ENCODE peak calls at places on chromosomes 16 and 17, in seven cellular contexts. C is naive thymus-derived CD4-positive, alpha-beta T cell; Q is choroid plexus epithelial cell; M is AG09309; D is CD4-positive, alpha-beta memory T cell; O is H7; E is HFF-Myc. R is an unnamed sample.

GRCh38 chr16:86608301-86608747 is 30.0 kb downstream of the FOXL1 start:
- DNase-seq in O (no peak), Q (no peak), M (no peak), D (no peak), E (no peak), C (no peak), R (no peak)

GRCh38 chr17:28497931-28498330 is 8.2 kb upstream of the FOXN1 start:
- DNase-seq in M (no peak), O (peak), D (no peak), C (no peak), E (no peak), Q (no peak), R (no peak)

GRCh38 chr16:87816507-87817100 is 50.8 kb upstream of the KLHDC4 start:
- DNase-seq in E (no peak), D (no peak), M (no peak), C (no peak), O (no peak), Q (no peak), R (no peak)

GRCh38 chr16:46857261-46857962 is 26.4 kb upstream of the C16orf87 start:
- DNase-seq in M (no peak), O (peak), Q (peak), E (peak), C (no peak), D (no peak), R (peak)

GRCh38 chr17:61996916-61997605 is 68.0 kb downstream of the MED13 start:
- DNase-seq in D (no peak), M (no peak), Q (peak), E (no peak), C (no peak), O (no peak), R (no peak)

GRCh38 chr17:1217030-1217429 is 37.2 kb upstream of the ABR start:
- DNase-seq in C (no peak), M (no peak), D (no peak), E (no peak), O (no peak), Q (no peak), R (no peak)

GRCh38 chr17:2770129-2770528 is 20.7 kb upstream of the CCDC92B start:
- DNase-seq in E (no peak), O (no peak), D (no peak), Q (no peak), C (no peak), M (no peak), R (no peak)

GRCh38 chr17:50507871-50508572 is at the start of gene MYCBPAP:
- DNase-seq in O (peak), C (peak), Q (peak), D (peak), M (no peak), E (no peak), R (peak)

GRCh38 chr17:3639981-3640596 is 3.5 kb downstream of the CTNS start:
- DNase-seq in D (no peak), Q (peak), O (no peak), M (peak), C (no peak), E (peak), R (no peak)

GRCh38 chr16:24954137-24954536 is 61.0 kb downstream of the ARHGAP17 start:
- DNase-seq in M (no peak), Q (no peak), D (no peak), O (no peak), E (no peak), C (no peak), R (no peak)

GRCh38 chr17:82302991-82303943 is 14.1 kb downstream of the CD7 start:
- DNase-seq in D (peak), C (peak), O (peak), Q (no peak), E (no peak), M (no peak), R (no peak)

GRCh38 chr16:81485824-81486554 is 41.4 kb downstream of the CMIP start:
- DNase-seq in M (peak), Q (peak), E (no peak), O (no peak), C (no peak), D (no peak), R (no peak)

GRCh38 chr16:55447231-55447630 is 31.8 kb upstream of the MMP2 start:
- DNase-seq in Q (no peak), M (no peak), O (no peak), E (no peak), C (no peak), D (no peak), R (no peak)

GRCh38 chr17:74119960-74120359 is 83.5 kb upstream of the RPL38 start:
- DNase-seq in D (no peak), C (no peak), Q (no peak), O (no peak), E (no peak), M (no peak), R (no peak)

GRCh38 chr17:73199751-73200317 is 7.0 kb downstream of the COG1 start:
- DNase-seq in O (no peak), E (no peak), Q (no peak), D (no peak), M (no peak), C (no peak), R (no peak)

GRCh38 chr16:11183951-11184350 is 72.1 kb downstream of the SOCS1 start:
- DNase-seq in E (no peak), O (no peak), Q (no peak), C (no peak), M (no peak), D (no peak), R (no peak)

GRCh38 chr17:51154176-51154575 is 817 bp downstream of the NME1 start:
- DNase-seq in Q (peak), C (no peak), M (no peak), E (no peak), D (peak), O (peak), R (peak)

GRCh38 chr16:24255446-24256352 is at the start of gene CACNG3:
- DNase-seq in O (peak), M (no peak), Q (peak), E (no peak), C (peak), D (peak), R (peak)

GRCh38 chr16:74577882-74578366 is 29.0 kb downstream of the GLG1 start:
- DNase-seq in E (peak), Q (peak), O (no peak), C (no peak), D (no peak), M (peak), R (no peak)

GRCh38 chr16:57297856-57298255 is 13.4 kb upstream of the PLLP start:
- DNase-seq in E (no peak), M (no peak), D (peak), C (peak), Q (no peak), O (no peak), R (peak)

GRCh38 chr17:44197980-44198720 is 1.5 kb downstream of the ATXN7L3 start:
- DNase-seq in O (peak), Q (peak), D (peak), C (peak), M (no peak), E (no peak), R (no peak)

GRCh38 chr17:63124536-63124935 is 158.5 kb downstream of the TANC2 start:
- DNase-seq in D (no peak), O (no peak), C (no peak), E (no peak), M (no peak), Q (no peak), R (peak)

GRCh38 chr16:60031751-60032150 is 1297.6 kb upstream of the GOT2 start:
- DNase-seq in M (no peak), E (no peak), Q (peak), O (no peak), D (no peak), C (no peak), R (no peak)

GRCh38 chr16:30025156-30025555 is 2.2 kb downstream of the C16orf92 start:
- DNase-seq in E (no peak), M (no peak), Q (no peak), C (no peak), O (no peak), D (no peak), R (no peak)
- H3K4me3 ChIP-seq in E (no peak), M (no peak), Q (no peak), C (no peak), O (no peak), D (no peak), R (no peak)

GRCh38 chr16:8877894-8878522 is 4.1 kb upstream of the LITAFD start:
- DNase-seq in C (no peak), E (no peak), M (no peak), Q (no peak), O (peak), D (no peak), R (no peak)
- H3K4me3 ChIP-seq in C (no peak), E (no peak), M (no peak), Q (no peak), O (no peak), D (no peak), R (no peak)

DNA sequence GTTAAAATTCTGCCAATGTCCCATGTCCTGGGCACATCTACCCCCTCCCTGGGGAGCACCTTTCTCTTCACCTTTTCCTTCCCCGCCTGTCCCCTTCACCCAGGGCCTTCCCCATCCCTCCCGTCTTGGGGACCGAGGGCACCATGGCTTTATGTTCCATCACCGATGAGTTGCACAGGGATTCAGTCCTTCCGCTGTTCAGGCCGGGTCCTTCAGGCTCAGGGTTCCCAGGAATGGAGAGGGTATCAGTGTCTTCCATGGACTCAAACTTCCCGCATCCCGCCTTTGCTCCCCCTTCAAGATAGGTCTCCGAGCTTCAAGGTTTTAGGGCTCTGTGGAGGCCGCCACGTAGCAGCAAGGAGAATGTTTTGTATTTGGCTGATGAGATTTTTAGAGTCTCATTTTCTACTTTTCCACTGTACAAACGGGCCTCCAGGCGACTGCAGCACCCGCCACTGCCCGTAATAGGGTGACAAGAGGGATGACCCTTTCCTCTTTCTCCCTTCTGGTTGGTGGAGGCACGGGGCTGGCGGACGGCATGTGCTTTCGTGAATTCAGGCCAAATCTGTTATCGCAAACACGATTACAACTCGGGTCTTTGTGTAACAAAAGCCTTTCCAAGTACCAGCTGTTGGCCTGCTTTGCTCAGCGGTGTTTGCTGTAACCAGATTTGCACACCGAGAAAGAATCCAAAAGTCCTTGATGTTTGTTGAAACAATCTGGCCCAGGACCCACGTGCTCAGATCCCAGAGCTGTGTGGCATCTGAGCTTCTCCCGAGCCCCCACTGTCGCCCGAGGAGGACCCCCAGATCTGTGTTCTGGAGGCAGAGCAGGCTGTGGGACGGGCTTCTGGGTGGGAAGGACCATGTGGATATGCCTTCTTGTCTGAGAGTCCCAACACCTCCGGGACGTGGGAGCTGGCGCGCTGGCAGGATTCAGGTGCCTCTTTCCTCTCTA is 236.3 kb downstream of the SEC14L1 start:
- DNase-seq in C (no peak), E (no peak), Q (peak), D (no peak), M (no peak), O (no peak), R (no peak)
- H3K4me3 ChIP-seq in C (peak), E (peak), Q (peak), D (peak), M (no peak), O (no peak), R (no peak)

GRCh38 chr17:47957591-47958490 is at the start of gene PRR15L:
- DNase-seq in E (no peak), O (peak), D (no peak), M (no peak), Q (no peak), C (no peak), R (no peak)
- H3K4me3 ChIP-seq in E (no peak), O (no peak), D (no peak), M (no peak), Q (no peak), C (no peak), R (no peak)

GRCh38 chr17:39607851-39608130 is at the start of gene NEUROD2:
- DNase-seq in D (no peak), O (no peak), E (no peak), C (no peak), Q (no peak), M (no peak), R (no peak)

GRCh38 chr17:39608601-39609000 is 881 bp upstream of the NEUROD2 start:
- DNase-seq in C (no peak), M (no peak), D (no peak), E (no peak), Q (no peak), O (peak), R (no peak)

GRCh38 chr17:39608142-39608541 is 422 bp upstream of the NEUROD2 start:
- DNase-seq in E (no peak), C (no peak), D (no peak), O (peak), M (no peak), Q (no peak), R (no peak)

GRCh38 chr17:39606434-39607056 is 1.2 kb downstream of the NEUROD2 start:
- DNase-seq in Q (no peak), C (no peak), E (no peak), M (no peak), D (no peak), O (peak), R (no peak)

DNA sequence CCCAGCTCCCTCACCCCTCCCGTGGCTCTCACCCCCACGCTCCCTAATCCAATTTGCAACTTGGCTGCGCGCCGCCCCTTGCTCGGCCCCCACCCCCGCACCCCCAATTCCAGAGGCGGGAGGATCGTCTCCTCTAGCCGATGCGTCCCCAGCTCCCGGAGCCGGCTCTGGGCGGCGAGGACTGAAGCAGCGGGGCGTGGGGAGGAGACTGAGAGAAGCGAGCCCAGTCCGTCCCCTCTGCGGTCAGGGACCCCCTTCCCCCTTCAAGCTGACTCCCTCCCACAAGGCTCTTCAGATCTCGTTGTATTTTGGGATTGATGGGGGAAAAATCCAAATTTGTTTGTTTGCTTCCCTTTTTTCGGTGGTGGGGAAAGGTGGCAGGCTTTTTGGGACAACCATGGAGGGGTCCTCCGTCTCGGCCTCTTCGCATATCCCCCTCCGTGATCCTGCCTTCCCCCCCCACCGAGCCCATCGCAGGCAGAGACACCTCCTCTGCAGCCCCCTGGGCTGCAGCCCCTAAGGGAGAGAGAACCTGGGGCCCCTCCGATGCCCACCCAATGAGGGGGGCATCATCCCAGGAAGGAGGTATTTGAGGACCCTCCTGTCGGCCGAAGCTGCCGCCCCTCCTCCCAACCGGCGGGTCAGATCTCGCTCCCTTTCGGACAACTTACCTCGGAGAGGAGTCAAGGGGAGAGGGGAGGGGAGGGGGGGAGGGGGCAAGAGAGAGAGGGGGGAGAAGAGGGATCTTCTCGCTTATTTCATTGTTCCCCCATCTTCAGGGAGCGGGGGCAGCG is 466 bp downstream of the NEUROD2 start:
- DNase-seq in E (no peak), C (no peak), M (no peak), D (no peak), Q (no peak), O (peak), R (no peak)
- H3K4me3 ChIP-seq in E (no peak), C (no peak), M (no peak), D (no peak), Q (no peak), O (peak), R (no peak)